ENCODE peak calls at places on chromosomes 4 and X, in six cellular contexts. One of them, this sample, is unnamed.

GRCh38 chr4:150817017-150817416 is 198.1 kb downstream of the LRBA start:
- DNase-seq in HFF-Myc: no peak
- DNase-seq in lower lobe of right lung: no peak
- DNase-seq in bronchial epithelial cell: no peak
- DNase-seq in WERI-Rb-1: no peak
- DNase-seq in Peyer's patch: no peak
- DNase-seq in this sample: no peak

GRCh38 chrX:136202889-136203288 is 48.3 kb downstream of the MAP7D3 start:
- DNase-seq in HFF-Myc: no peak
- DNase-seq in bronchial epithelial cell: no peak
- DNase-seq in WERI-Rb-1: no peak
- DNase-seq in lower lobe of right lung: no peak
- DNase-seq in Peyer's patch: no peak
- DNase-seq in this sample: peak; percentile 66

GRCh38 chr4:16082424-16083216 is 1.2 kb downstream of the PROM1 start:
- DNase-seq in WERI-Rb-1: peak; percentile 56
- DNase-seq in HFF-Myc: no peak
- DNase-seq in bronchial epithelial cell: no peak
- DNase-seq in lower lobe of right lung: peak; percentile 67
- DNase-seq in Peyer's patch: peak; percentile 71
- DNase-seq in this sample: no peak

GRCh38 chr4:40897557-40898203 is 147.9 kb downstream of the NSUN7 start:
- DNase-seq in lower lobe of right lung: peak; percentile 82
- DNase-seq in bronchial epithelial cell: peak; percentile 56
- DNase-seq in HFF-Myc: peak; percentile 48
- DNase-seq in Peyer's patch: peak; percentile 74
- DNase-seq in WERI-Rb-1: peak; percentile 84
- DNase-seq in this sample: no peak

GRCh38 chr4:41406051-41406516 is 131.9 kb upstream of the LIMCH1 start:
- DNase-seq in lower lobe of right lung: no peak
- DNase-seq in bronchial epithelial cell: peak; percentile 16
- DNase-seq in HFF-Myc: no peak
- DNase-seq in Peyer's patch: no peak
- DNase-seq in WERI-Rb-1: no peak
- DNase-seq in this sample: no peak

GRCh38 chr4:65661469-65661868 is 8.8 kb downstream of the EPHA5 start:
- DNase-seq in bronchial epithelial cell: no peak
- DNase-seq in lower lobe of right lung: peak; percentile 34
- DNase-seq in Peyer's patch: no peak
- DNase-seq in WERI-Rb-1: no peak
- DNase-seq in HFF-Myc: no peak
- DNase-seq in this sample: no peak

GRCh38 chr4:27811928-27812327 is 951.3 kb downstream of the STIM2 start:
- DNase-seq in HFF-Myc: no peak
- DNase-seq in Peyer's patch: no peak
- DNase-seq in lower lobe of right lung: no peak
- DNase-seq in bronchial epithelial cell: no peak
- DNase-seq in WERI-Rb-1: no peak
- DNase-seq in this sample: no peak

GRCh38 chr4:145812902-145813301 is 125.7 kb downstream of the ZNF827 start:
- DNase-seq in bronchial epithelial cell: peak; percentile 92
- DNase-seq in HFF-Myc: no peak
- DNase-seq in WERI-Rb-1: no peak
- DNase-seq in lower lobe of right lung: no peak
- DNase-seq in Peyer's patch: no peak
- DNase-seq in this sample: no peak

GRCh38 chrX:23840674-23841073 is 57.7 kb downstream of the SAT1 start:
- DNase-seq in lower lobe of right lung: no peak
- DNase-seq in WERI-Rb-1: no peak
- DNase-seq in Peyer's patch: no peak
- DNase-seq in HFF-Myc: no peak
- DNase-seq in bronchial epithelial cell: no peak
- DNase-seq in this sample: no peak

GRCh38 chrX:23844502-23845138 is 61.6 kb downstream of the SAT1 start:
- DNase-seq in WERI-Rb-1: no peak
- DNase-seq in lower lobe of right lung: no peak
- DNase-seq in bronchial epithelial cell: no peak
- DNase-seq in HFF-Myc: no peak
- DNase-seq in Peyer's patch: no peak
- DNase-seq in this sample: no peak

GRCh38 chrX:23841847-23842522 is 59.0 kb downstream of the SAT1 start:
- DNase-seq in lower lobe of right lung: no peak
- DNase-seq in HFF-Myc: no peak
- DNase-seq in WERI-Rb-1: no peak
- DNase-seq in bronchial epithelial cell: no peak
- DNase-seq in Peyer's patch: no peak
- DNase-seq in this sample: no peak

DNA sequence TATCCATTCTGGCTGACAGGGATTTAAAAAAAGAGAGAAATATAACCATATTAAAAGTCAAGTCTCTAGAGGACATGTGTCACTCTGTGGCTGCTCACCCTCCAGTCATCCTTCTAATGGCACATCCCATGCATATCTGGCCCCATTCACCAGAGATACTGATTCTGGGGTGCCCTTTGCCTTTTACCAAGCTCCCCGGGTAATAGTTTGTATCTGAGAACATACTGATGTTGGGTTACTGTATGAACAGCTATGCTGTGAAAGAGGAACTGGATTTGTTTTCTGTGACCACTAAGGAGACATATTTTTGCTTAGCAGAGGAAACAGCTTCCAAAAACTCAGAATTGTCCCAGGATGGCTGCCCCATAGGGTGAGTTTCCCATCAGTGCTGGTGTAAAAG is 56.0 kb downstream of the SAT1 start:
- DNase-seq in WERI-Rb-1: no peak
- DNase-seq in HFF-Myc: no peak
- DNase-seq in bronchial epithelial cell: no peak
- DNase-seq in Peyer's patch: no peak
- DNase-seq in lower lobe of right lung: no peak
- DNase-seq in this sample: no peak
- H3K4me3 ChIP-seq in WERI-Rb-1: no peak overlapping the region
- H3K4me3 ChIP-seq in HFF-Myc: no peak overlapping the region
- H3K4me3 ChIP-seq in bronchial epithelial cell: no peak overlapping the region
- H3K4me3 ChIP-seq in Peyer's patch: no peak overlapping the region
- H3K4me3 ChIP-seq in lower lobe of right lung: no peak overlapping the region
- H3K4me3 ChIP-seq in this sample: no peak overlapping the region

GRCh38 chr4:140996757-140997156 is 136.5 kb downstream of the RNF150 start:
- DNase-seq in bronchial epithelial cell: no peak
- DNase-seq in WERI-Rb-1: no peak
- DNase-seq in lower lobe of right lung: no peak
- DNase-seq in Peyer's patch: no peak
- DNase-seq in HFF-Myc: no peak
- DNase-seq in this sample: peak; percentile 71
- TF ChIP-seq CTCF in bronchial epithelial cell: no peak
- TF ChIP-seq CTCF in WERI-Rb-1: no peak
- TF ChIP-seq CTCF in lower lobe of right lung: no peak
- TF ChIP-seq CTCF in Peyer's patch: no peak
- TF ChIP-seq CTCF in HFF-Myc: no peak
- TF ChIP-seq CTCF in this sample: peak; percentile 26

DNA sequence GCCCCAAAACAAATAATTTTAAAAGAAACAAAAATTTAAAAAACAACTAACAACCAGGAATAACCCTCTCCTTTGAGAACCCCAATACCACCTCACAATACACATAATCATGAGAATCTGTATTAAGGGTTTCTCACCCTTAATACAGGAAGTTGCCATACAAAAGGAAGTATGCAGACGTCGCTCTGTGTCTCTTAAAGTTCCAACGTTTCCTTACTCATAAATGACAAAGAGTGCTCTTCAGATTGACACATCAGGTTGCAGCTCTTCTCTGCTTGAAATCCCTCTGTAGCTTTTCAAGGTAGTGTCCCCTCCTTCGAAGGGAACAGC is 73.9 kb upstream of the IRF2 start:
- DNase-seq in bronchial epithelial cell: no peak
- DNase-seq in WERI-Rb-1: no peak
- DNase-seq in Peyer's patch: no peak
- DNase-seq in HFF-Myc: no peak
- DNase-seq in lower lobe of right lung: no peak
- DNase-seq in this sample: no peak
- H3K4me3 ChIP-seq in bronchial epithelial cell: no peak overlapping the region
- H3K4me3 ChIP-seq in WERI-Rb-1: no peak overlapping the region
- H3K4me3 ChIP-seq in Peyer's patch: no peak overlapping the region
- H3K4me3 ChIP-seq in HFF-Myc: no peak overlapping the region
- H3K4me3 ChIP-seq in lower lobe of right lung: peak overlapping the region; percentile 37
- H3K4me3 ChIP-seq in this sample: no peak overlapping the region

GRCh38 chr4:112765317-112765989 is 128.5 kb downstream of the LARP7 start:
- DNase-seq in lower lobe of right lung: no peak
- DNase-seq in WERI-Rb-1: no peak
- DNase-seq in bronchial epithelial cell: peak; percentile 17
- DNase-seq in Peyer's patch: no peak
- DNase-seq in HFF-Myc: no peak
- DNase-seq in this sample: no peak

GRCh38 chr4:112767386-112767785 is 130.4 kb downstream of the LARP7 start:
- DNase-seq in WERI-Rb-1: no peak
- DNase-seq in lower lobe of right lung: no peak
- DNase-seq in HFF-Myc: no peak
- DNase-seq in bronchial epithelial cell: no peak
- DNase-seq in Peyer's patch: no peak
- DNase-seq in this sample: no peak

GRCh38 chr4:112770111-112770510 is 133.2 kb downstream of the LARP7 start:
- DNase-seq in lower lobe of right lung: no peak
- DNase-seq in bronchial epithelial cell: no peak
- DNase-seq in HFF-Myc: no peak
- DNase-seq in WERI-Rb-1: no peak
- DNase-seq in Peyer's patch: no peak
- DNase-seq in this sample: no peak

DNA sequence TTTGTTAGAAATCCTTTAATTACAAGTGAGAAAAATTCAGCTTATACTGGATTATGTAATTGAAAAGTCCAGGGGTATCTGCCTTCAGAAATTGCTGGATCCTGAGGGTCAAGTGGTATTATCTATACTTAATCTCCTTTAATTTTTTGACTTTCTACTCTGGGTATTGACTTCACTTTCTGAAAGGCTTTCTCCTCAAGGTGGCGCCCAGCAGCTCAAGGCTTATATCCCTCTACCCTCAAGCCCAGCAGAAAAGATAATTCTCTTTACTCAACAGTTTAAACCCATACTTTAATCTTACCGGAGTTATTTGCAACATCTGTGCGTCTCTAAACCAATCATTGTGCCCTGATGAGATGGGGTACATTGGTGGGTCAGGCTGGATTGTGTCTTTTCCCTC is 129.5 kb downstream of the LARP7 start:
- DNase-seq in bronchial epithelial cell: peak; percentile 23
- DNase-seq in Peyer's patch: no peak
- DNase-seq in HFF-Myc: no peak
- DNase-seq in WERI-Rb-1: peak; percentile 79
- DNase-seq in lower lobe of right lung: no peak
- DNase-seq in this sample: peak; percentile 1
- TF ChIP-seq CTCF in bronchial epithelial cell: peak; percentile 41
- TF ChIP-seq CTCF in Peyer's patch: no peak
- TF ChIP-seq CTCF in HFF-Myc: peak; percentile 62
- TF ChIP-seq CTCF in WERI-Rb-1: peak; percentile 64
- TF ChIP-seq CTCF in lower lobe of right lung: no peak
- TF ChIP-seq CTCF in this sample: peak; percentile 65

DNA sequence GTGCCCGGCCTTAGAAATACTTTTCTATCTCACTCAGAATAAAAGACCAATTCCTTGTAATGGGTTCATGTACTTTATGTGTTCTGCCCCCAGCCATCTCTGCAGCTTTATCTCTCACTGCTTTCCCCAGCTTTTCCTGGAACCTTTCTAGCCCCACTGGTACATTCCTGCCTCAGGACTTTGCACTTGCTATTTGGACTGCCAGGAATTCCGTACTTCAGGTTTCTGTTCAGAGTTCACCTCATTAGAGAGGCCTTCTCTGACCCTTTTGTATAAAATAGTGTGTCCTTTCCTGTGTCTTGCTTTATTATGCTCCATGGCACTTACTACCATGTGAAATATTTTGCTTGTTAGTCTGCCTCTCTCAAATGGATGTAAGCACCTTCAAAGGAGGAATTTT is 112.5 kb downstream of the PDLIM5 start:
- DNase-seq in WERI-Rb-1: no peak
- DNase-seq in HFF-Myc: no peak
- DNase-seq in Peyer's patch: no peak
- DNase-seq in bronchial epithelial cell: no peak
- DNase-seq in lower lobe of right lung: no peak
- DNase-seq in this sample: no peak
- H3K4me3 ChIP-seq in WERI-Rb-1: no peak overlapping the region
- H3K4me3 ChIP-seq in HFF-Myc: no peak overlapping the region
- H3K4me3 ChIP-seq in Peyer's patch: no peak overlapping the region
- H3K4me3 ChIP-seq in bronchial epithelial cell: no peak overlapping the region
- H3K4me3 ChIP-seq in lower lobe of right lung: no peak overlapping the region
- H3K4me3 ChIP-seq in this sample: no peak overlapping the region

DNA sequence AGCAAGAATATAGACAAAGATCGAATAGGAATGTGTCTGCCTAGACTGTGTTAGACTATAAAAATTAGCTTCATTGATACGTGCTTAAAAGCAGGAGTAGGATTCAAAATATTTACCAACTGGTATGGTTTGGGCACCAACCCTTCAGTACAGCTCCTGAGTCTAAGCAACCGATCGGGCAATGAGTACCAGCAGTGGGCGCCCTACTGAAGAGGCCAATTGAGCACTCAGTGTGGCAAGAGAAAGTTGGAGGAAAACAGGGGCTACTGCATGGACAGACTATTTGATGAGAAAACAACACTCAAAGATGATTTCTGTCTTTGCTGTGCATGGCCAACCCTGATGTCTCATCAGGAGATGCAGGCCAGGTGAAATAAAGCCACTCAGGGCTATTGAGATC is 176.0 kb upstream of the NWD2 start:
- DNase-seq in lower lobe of right lung: no peak
- DNase-seq in Peyer's patch: no peak
- DNase-seq in HFF-Myc: no peak
- DNase-seq in bronchial epithelial cell: no peak
- DNase-seq in WERI-Rb-1: peak; percentile 19
- DNase-seq in this sample: no peak
- TF ChIP-seq CTCF in lower lobe of right lung: no peak
- TF ChIP-seq CTCF in Peyer's patch: no peak
- TF ChIP-seq CTCF in HFF-Myc: no peak
- TF ChIP-seq CTCF in bronchial epithelial cell: no peak
- TF ChIP-seq CTCF in WERI-Rb-1: peak; percentile 60
- TF ChIP-seq CTCF in this sample: no peak

This sample was measured in AG09309.